ENCODE peak calls at places on chromosomes 3 and 15, in four cellular contexts. Z, B, R and F are unnamed samples. For H3K9me3, the result is how much of the 10 kb centered on the place peaks cover.

GRCh38 chr3:171878441-171879225 is 35.5 kb downstream of the TMEM212 start:
- DNase-seq in Z (no peak), B (no peak), R (no peak), F (no peak)

GRCh38 chr3:27643355-27643754 is 78.8 kb downstream of the EOMES start:
- DNase-seq in Z (no peak), B (no peak), R (no peak), F (no peak)

GRCh38 chr3:155218470-155218869 is 75.0 kb downstream of the STRIT1 start:
- DNase-seq in Z (no peak), B (no peak), R (no peak), F (no peak)

GRCh38 chr3:8625991-8626390 is 18.6 kb downstream of the SSUH2 start:
- DNase-seq in Z (no peak), B (no peak), R (no peak), F (no peak)

GRCh38 chr3:141393151-141394076 is 25.1 kb downstream of the ZBTB38 start:
- DNase-seq in Z (no peak), B (no peak), R (peak), F (no peak)

GRCh38 chr3:100063929-100064461 is 50.3 kb downstream of the FILIP1L start:
- DNase-seq in Z (no peak), B (no peak), R (no peak), F (no peak)

GRCh38 chr3:53083949-53084309 is 38.1 kb upstream of the SFMBT1 start:
- DNase-seq in Z (no peak), B (no peak), R (no peak), F (no peak)

GRCh38 chr3:187628169-187628568 is 42.0 kb downstream of the SST start:
- DNase-seq in Z (no peak), B (no peak), R (peak), F (no peak)

GRCh38 chr3:14139771-14140170 is 14.9 kb downstream of the TMEM43 start:
- DNase-seq in Z (no peak), B (no peak), R (no peak), F (no peak)

DNA sequence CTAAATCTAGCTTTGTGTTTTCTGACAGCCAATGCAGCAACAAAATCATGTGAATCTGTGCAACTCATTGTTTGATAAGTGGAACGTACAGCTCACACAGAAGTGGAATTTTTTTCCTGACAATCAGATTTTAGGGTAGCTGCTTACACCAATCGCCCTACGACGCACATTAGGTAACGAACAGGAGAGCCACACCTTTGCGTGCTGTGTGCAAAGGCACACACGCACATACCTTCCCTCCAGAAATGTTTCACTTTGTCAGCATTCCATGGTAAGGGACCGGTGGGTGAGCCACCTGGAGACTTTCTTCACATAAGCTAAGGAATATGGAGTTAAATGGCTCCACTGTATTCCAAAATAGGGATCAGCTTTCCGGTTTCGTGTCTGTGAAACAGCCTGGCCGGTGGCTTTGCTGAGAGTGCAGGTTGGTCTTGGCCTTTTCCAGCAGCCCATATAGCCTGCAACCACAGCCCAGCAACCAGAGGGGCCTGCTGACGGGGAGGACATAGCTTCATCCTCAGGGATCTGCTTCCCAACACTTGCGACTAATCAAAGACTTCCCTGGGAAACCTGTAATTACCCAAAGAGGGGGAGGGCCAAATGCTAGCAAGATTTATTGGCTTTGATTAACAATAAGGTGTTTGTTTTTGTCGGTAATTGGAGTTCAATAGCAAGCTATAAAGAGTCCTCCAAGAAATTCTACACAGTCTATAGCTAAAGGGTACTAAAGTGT is 145.3 kb downstream of the ADAMTS17 start:
- DNase-seq in Z (no peak), B (no peak), R (no peak), F (no peak)
- H3K9me3 ChIP-seq in Z (under half), B (under half), R (under half), F (under half)

DNA sequence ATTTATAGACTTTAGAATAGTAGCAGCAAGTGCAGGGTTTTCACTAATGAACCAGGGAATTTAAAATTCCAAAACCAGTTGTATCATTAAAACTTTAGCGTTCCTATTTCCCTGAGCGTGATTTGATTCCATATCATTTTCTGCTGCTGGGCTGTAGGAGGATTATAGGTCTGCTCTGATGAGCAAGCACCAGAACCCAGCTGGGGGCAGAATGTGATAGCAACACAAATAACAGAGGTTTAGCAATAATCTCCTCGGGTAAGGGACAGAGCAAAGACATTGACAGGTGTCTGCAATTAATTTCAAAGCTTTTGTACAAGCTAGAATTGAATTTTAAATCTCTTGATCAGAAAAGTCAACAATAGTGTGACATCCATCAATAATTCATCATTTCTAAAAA is 163.5 kb upstream of the RAP2B start:
- DNase-seq in Z (no peak), B (no peak), R (no peak), F (no peak)
- H3K9me3 ChIP-seq in Z (under half), B (under half), R (under half), F (under half)

DNA sequence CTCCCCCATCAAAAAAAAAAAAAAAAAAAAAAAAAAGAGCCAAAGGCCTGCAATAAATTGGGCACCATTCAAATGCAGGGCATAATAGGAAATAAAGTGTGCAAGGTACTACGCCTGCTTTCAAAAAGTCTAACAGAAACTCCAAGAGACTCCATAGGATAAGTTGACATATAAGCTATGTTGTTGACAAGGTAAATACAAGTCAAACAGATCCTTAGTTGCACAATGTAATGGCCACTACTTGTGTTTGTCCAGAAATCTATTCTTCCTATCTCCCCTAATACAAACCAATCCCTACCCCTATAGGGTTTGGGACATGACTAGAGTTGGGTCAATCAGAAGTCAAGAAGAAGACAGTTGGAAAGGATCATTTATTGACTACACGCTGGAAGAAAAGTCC is 16.0 kb downstream of the MAP4 start:
- DNase-seq in Z (no peak), B (no peak), R (no peak), F (no peak)
- H3K9me3 ChIP-seq in Z (under half), B (under half), R (under half), F (under half)

GRCh38 chr3:178476886-178477285 is 59.4 kb upstream of the KCNMB2 start:
- DNase-seq in Z (no peak), B (no peak), R (no peak), F (no peak)

GRCh38 chr3:178480274-178480673 is 56.0 kb upstream of the KCNMB2 start:
- DNase-seq in Z (no peak), B (no peak), R (no peak), F (no peak)

GRCh38 chr3:178480795-178481194 is 55.4 kb upstream of the KCNMB2 start:
- DNase-seq in Z (no peak), B (no peak), R (no peak), F (no peak)

GRCh38 chr3:178479446-178479845 is 56.8 kb upstream of the KCNMB2 start:
- DNase-seq in Z (no peak), B (no peak), R (no peak), F (no peak)

DNA sequence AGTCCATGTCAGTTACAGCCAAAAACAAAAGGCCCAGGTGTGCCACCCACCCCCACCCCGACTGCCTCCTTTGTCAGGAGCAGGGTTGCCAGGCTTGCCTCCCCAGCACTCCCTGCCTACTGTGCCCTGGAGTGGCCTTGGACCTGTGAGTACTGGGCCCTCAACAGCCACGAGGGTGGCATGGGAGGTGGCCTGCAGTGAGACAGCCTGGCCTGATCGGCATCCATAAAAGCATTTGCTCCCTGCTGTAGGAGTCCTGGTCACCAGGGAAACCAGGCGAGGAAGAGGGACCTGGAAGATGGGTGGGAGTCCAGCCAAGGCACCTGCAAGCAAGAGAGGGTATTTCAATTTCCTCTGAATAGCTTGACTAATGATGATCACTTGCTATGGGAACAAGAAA is 56.4 kb upstream of the KCNMB2 start:
- DNase-seq in Z (peak), B (no peak), R (no peak), F (no peak)
- H3K9me3 ChIP-seq in Z (under half), B (under half), R (under half), F (under half)

GRCh38 chr3:191154827-191155226 is 44.2 kb upstream of the OSTN start:
- DNase-seq in Z (no peak), B (no peak), R (no peak), F (no peak)
- H3K9me3 ChIP-seq in Z (under half), B (under half), R (under half), F (under half)

GRCh38 chr3:63593779-63594178 is 58.7 kb upstream of the SNTN start:
- DNase-seq in Z (no peak), B (no peak), R (no peak), F (no peak)
- H3K9me3 ChIP-seq in Z (under half), B (under half), R (under half), F (under half)

DNA sequence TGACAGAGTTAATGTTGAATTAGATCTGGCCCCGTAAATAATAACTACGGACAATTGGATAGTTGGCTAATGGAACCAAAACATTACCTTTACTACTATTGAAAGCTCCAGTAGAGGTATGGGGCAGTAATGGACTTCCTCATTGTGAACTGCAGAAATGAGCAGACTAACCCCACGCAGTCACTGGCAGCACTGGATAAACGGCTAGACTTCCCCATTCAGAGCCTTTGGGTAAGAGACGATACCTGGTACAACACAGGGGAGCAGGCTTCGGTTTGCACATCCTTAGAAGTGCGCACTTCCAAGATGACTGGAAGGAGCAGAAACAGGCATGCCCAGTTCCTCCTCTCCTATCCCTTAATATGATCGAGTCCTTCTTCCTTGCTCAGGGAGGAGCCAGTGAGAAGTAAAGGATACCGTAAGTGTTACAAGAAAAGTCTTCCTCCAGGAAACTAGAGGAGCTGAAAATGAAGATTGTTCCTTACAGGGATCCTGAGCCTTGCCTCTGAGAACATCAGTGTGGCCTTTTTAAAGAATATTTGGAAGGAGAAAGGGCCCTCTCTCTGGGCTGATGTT is 100.5 kb upstream of the NECTIN3 start:
- DNase-seq in Z (no peak), B (no peak), R (no peak), F (no peak)
- H3K9me3 ChIP-seq in Z (under half), B (under half), R (under half), F (under half)